ENCODE peak calls at places on chromosomes 5 and 9, in eight cellular contexts. U is T-helper 22 cell; D is substantia nigra; C is CD4-positive, CD25-positive, alpha-beta regulatory T cell; E is stimulated activated CD4-positive, alpha-beta T cell treated with anti-CD3 and anti-CD28 coated beads, Interleukin-1b, Interleukin-23, amount 100 ng/mL, for 4 hours; W is COLO829; O is hypothalamus; V is spleen. P is an unnamed sample.

GRCh38 chr5:165185726-165186125 is 1680.3 kb downstream of the MAT2B start:
- DNase-seq in O (no peak), W (no peak), V (no peak), C (no peak), E (no peak), D (no peak), U (no peak), P (no peak)

GRCh38 chr5:116452774-116453368 is 121.8 kb downstream of the SEMA6A start:
- DNase-seq in E (no peak), D (no peak), W (no peak), U (no peak), C (no peak), V (no peak), O (no peak), P (no peak)

GRCh38 chr5:39670391-39670790 is 245.6 kb upstream of the DAB2 start:
- DNase-seq in D (no peak), W (no peak), V (no peak), C (no peak), U (no peak), O (no peak), E (no peak), P (no peak)

GRCh38 chr5:125424851-125425250 is 678.4 kb upstream of the ZNF608 start:
- DNase-seq in V (no peak), E (no peak), D (no peak), U (no peak), W (no peak), O (no peak), C (no peak), P (no peak)

GRCh38 chr5:38925154-38925925 is 79.5 kb downstream of the OSMR start:
- DNase-seq in U (no peak), O (no peak), E (no peak), V (no peak), W (no peak), C (no peak), D (no peak), P (no peak)

GRCh38 chr5:72280655-72281069 is 39.4 kb downstream of the MRPS27 start:
- DNase-seq in O (no peak), C (peak), E (no peak), W (peak), D (no peak), V (no peak), U (no peak), P (no peak)

GRCh38 chr9:134559013-134559412 is 82.6 kb upstream of the COL5A1 start:
- DNase-seq in E (no peak), O (no peak), D (no peak), V (peak), C (no peak), W (no peak), U (no peak), P (no peak)

GRCh38 chr9:8745347-8745746 is 945.8 kb upstream of the DMAC1 start:
- DNase-seq in E (no peak), W (no peak), O (no peak), D (no peak), C (no peak), V (no peak), U (no peak), P (no peak)

GRCh38 chr9:893843-894420 is 52.4 kb downstream of the DMRT1 start:
- DNase-seq in V (peak), W (peak), O (no peak), U (peak), E (peak), C (peak), D (peak), P (peak)

GRCh38 chr9:15889555-15889954 is 336.7 kb downstream of the CCDC171 start:
- DNase-seq in D (no peak), O (no peak), V (no peak), E (no peak), U (no peak), C (no peak), W (no peak), P (no peak)

GRCh38 chr5:135488727-135489465 is 36.7 kb upstream of the TIFAB start:
- DNase-seq in E (no peak), W (peak), O (no peak), U (no peak), C (no peak), D (peak), V (no peak), P (no peak)

GRCh38 chr9:71909887-71910601 is 949 bp downstream of the ABHD17B start:
- DNase-seq in O (peak), C (peak), U (no peak), V (no peak), W (no peak), E (peak), D (peak), P (peak)

GRCh38 chr9:137669261-137669672 is 50.5 kb downstream of the EHMT1 start:
- DNase-seq in D (peak), V (peak), U (no peak), C (peak), E (no peak), W (no peak), O (no peak), P (no peak)

GRCh38 chr9:75855509-75855908 is 35.0 kb upstream of the PCSK5 start:
- DNase-seq in O (no peak), E (no peak), U (no peak), V (no peak), C (peak), W (peak), D (no peak), P (no peak)

GRCh38 chr5:74040811-74041491 is 415.0 kb downstream of the ARHGEF28 start:
- DNase-seq in W (no peak), C (no peak), D (no peak), E (no peak), U (no peak), V (no peak), O (no peak), P (no peak)

GRCh38 chr5:51272957-51273356 is 110.3 kb upstream of the ISL1 start:
- DNase-seq in C (no peak), W (no peak), O (no peak), D (no peak), V (no peak), U (no peak), E (no peak), P (no peak)

GRCh38 chr9:105233836-105234235 is 10.6 kb upstream of the SLC44A1 start:
- DNase-seq in V (no peak), E (no peak), D (no peak), C (no peak), O (no peak), W (no peak), U (no peak), P (no peak)

GRCh38 chr9:91192379-91192775 is 169.3 kb downstream of the AUH start:
- DNase-seq in C (no peak), D (no peak), E (no peak), O (no peak), W (no peak), V (no peak), U (no peak), P (no peak)

GRCh38 chr9:130640681-130641080 is 23.7 kb upstream of the PRDM12 start:
- DNase-seq in D (no peak), U (no peak), W (no peak), O (no peak), C (no peak), E (no peak), V (no peak), P (no peak)

GRCh38 chr5:122507581-122507980 is 195.5 kb downstream of the SNCAIP start:
- DNase-seq in V (no peak), E (no peak), D (no peak), W (no peak), O (no peak), C (no peak), U (no peak), P (no peak)

GRCh38 chr9:94250456-94250855 is 8.6 kb upstream of the ZNF169 start:
- DNase-seq in O (no peak), W (no peak), U (no peak), E (no peak), V (no peak), C (peak), D (no peak), P (no peak)

GRCh38 chr5:9774472-9775079 is 144.4 kb upstream of the TAS2R1 start:
- DNase-seq in U (no peak), W (no peak), V (no peak), O (no peak), D (no peak), C (no peak), E (no peak), P (no peak)

GRCh38 chr5:126106032-126106431 is 317.2 kb upstream of the GRAMD2B start:
- DNase-seq in W (no peak), U (no peak), V (no peak), D (no peak), O (no peak), C (no peak), E (no peak), P (no peak)

GRCh38 chr5:60929024-60929423 is 15.8 kb downstream of the ERCC8 start:
- DNase-seq in D (no peak), E (no peak), U (no peak), V (no peak), W (no peak), O (no peak), C (no peak), P (no peak)

GRCh38 chr5:138632900-138633489 is 57.8 kb upstream of the HSPA9 start:
- DNase-seq in C (peak), D (peak), E (no peak), O (no peak), V (peak), U (no peak), W (no peak), P (no peak)

GRCh38 chr9:109775516-109775915 is 4.5 kb upstream of the PALM2AKAP2 start:
- DNase-seq in E (no peak), W (no peak), C (no peak), V (no peak), O (no peak), D (no peak), U (no peak), P (no peak)

GRCh38 chr5:759111-759741 is 25.3 kb downstream of the ZDHHC11B start:
- DNase-seq in V (peak), O (no peak), D (no peak), C (no peak), U (peak), W (no peak), E (no peak), P (no peak)

GRCh38 chr5:179227578-179228311 is 117.5 kb downstream of the ADAMTS2 start:
- DNase-seq in E (no peak), W (no peak), U (no peak), C (no peak), O (no peak), V (peak), D (no peak), P (no peak)

GRCh38 chr5:102946414-102946813 is 173.5 kb downstream of the GIN1 start:
- DNase-seq in W (no peak), D (no peak), V (no peak), O (no peak), C (no peak), E (no peak), U (no peak), P (no peak)

GRCh38 chr5:96661101-96661840 is 905 bp upstream of the CAST start:
- DNase-seq in E (no peak), D (no peak), O (no peak), U (peak), C (peak), V (peak), W (no peak), P (peak)

GRCh38 chr5:150438873-150439546 is 10.5 kb downstream of the RPS14 start:
- DNase-seq in V (no peak), C (no peak), D (no peak), O (no peak), E (no peak), U (no peak), W (no peak), P (no peak)

GRCh38 chr9:94639045-94639995 is at the start of gene FBP1:
- DNase-seq in C (peak), W (no peak), U (no peak), D (no peak), O (no peak), V (peak), E (peak), P (peak)

P was measured in immature natural killer cell.